ENCODE peak calls at places on chromosomes 11 and 22, in five cellular contexts. Y is M059J; S is Daoy; X is activated CD8-positive, alpha-beta memory T cell treated with anti-CD3 and anti-CD28 coated beads for 24 hours; J is left lobe of liver. A is an unnamed sample.

GRCh38 chr11:3929232-3929631 is 73.8 kb downstream of the STIM1 start:
- DNase-seq in Y (no peak), S (peak; percentile 35), X (no peak), J (no peak), A (no peak)

GRCh38 chr11:68146704-68147474 is 25.7 kb upstream of the CHKA start:
- DNase-seq in Y (peak; percentile 78), S (peak; percentile 69), X (no peak), J (peak; percentile 95), A (peak; percentile 25)

GRCh38 chr22:31826443-31826842 is 72.6 kb downstream of the DEPDC5 start:
- DNase-seq in Y (no peak), S (no peak), X (no peak), J (no peak), A (no peak)

GRCh38 chr11:113977071-113977490 is 2.2 kb downstream of the HTR3A start:
- DNase-seq in Y (no peak), S (no peak), X (no peak), J (no peak), A (no peak)

GRCh38 chr22:23137905-23138520 is 3.8 kb downstream of the RSPH14 start:
- DNase-seq in Y (peak; percentile 28), S (peak; percentile 56), X (peak; percentile 69), J (no peak), A (peak; percentile 89)

GRCh38 chr11:3227568-3228444 is 4.4 kb downstream of the MRGPRE start:
- DNase-seq in Y (no peak), S (no peak), X (peak; percentile 46), J (no peak), A (peak; percentile 94)

GRCh38 chr11:85628771-85629341 is 463 bp downstream of the TMEM126B start:
- DNase-seq in Y (no peak), S (no peak), X (no peak), J (no peak), A (peak; percentile 66)

GRCh38 chr22:20017622-20017958 is 967 bp upstream of the ARVCF start:
- DNase-seq in Y (no peak), S (no peak), X (no peak), J (no peak), A (no peak)

GRCh38 chr11:45182902-45183301 is 36.5 kb downstream of the PRDM11 start:
- DNase-seq in Y (peak; percentile 37), S (peak; percentile 41), X (no peak), J (no peak), A (peak; percentile 24)

GRCh38 chr22:46113110-46113909 is 37.0 kb upstream of the PPARA start:
- DNase-seq in Y (peak; percentile 28), S (no peak), X (no peak), J (no peak), A (no peak)

GRCh38 chr22:48049116-48049515 is 1286.7 kb downstream of the TBC1D22A start:
- DNase-seq in Y (no peak), S (no peak), X (no peak), J (no peak), A (no peak)

GRCh38 chr22:38649841-38650522 is 6.2 kb downstream of the FAM227A start:
- DNase-seq in Y (no peak), S (no peak), X (no peak), J (no peak), A (no peak)

GRCh38 chr22:27381960-27382742 is 419.4 kb downstream of the MN1 start:
- DNase-seq in Y (no peak), S (no peak), X (no peak), J (no peak), A (no peak)

GRCh38 chr11:83583953-83584352 is 297.8 kb upstream of the CCDC90B start:
- DNase-seq in Y (peak; percentile 55), S (peak; percentile 32), X (no peak), J (no peak), A (no peak)

GRCh38 chr11:33884035-33884434 is 7.8 kb downstream of the LMO2 start:
- DNase-seq in Y (no peak), S (no peak), X (no peak), J (no peak), A (no peak)

GRCh38 chr11:27372159-27372558 is 9.1 kb upstream of the CCDC34 start:
- DNase-seq in Y (no peak), S (no peak), X (no peak), J (no peak), A (no peak)

GRCh38 chr11:133978816-133979215 is 22.0 kb upstream of the IGSF9B start:
- DNase-seq in Y (peak; percentile 9), S (peak; percentile 29), X (no peak), J (no peak), A (no peak)

GRCh38 chr22:46421272-46421671 is 85.8 kb downstream of the TRMU start:
- DNase-seq in Y (no peak), S (no peak), X (no peak), J (no peak), A (no peak)

GRCh38 chr22:38403806-38404205 is 51.2 kb downstream of the KCNJ4 start:
- DNase-seq in Y (peak; percentile 50), S (no peak), X (no peak), J (no peak), A (no peak)

GRCh38 chr22:30265851-30266444 is 703 bp downstream of the OSM start:
- DNase-seq in Y (no peak), S (peak; percentile 46), X (peak; percentile 96), J (peak; percentile 67), A (peak; percentile 83)

GRCh38 chr22:47051435-47052175 is 289.2 kb downstream of the TBC1D22A start:
- DNase-seq in Y (no peak), S (no peak), X (no peak), J (no peak), A (no peak)

GRCh38 chr22:48359613-48359965 is 1468.1 kb downstream of the BRD1 start:
- DNase-seq in Y (no peak), S (no peak), X (no peak), J (no peak), A (no peak)

GRCh38 chr11:106695506-106695905 is 322.8 kb downstream of the GUCY1A2 start:
- DNase-seq in Y (peak; percentile 63), S (peak; percentile 16), X (no peak), J (no peak), A (no peak)

GRCh38 chr11:28521075-28521474 is 412.9 kb downstream of the METTL15 start:
- DNase-seq in Y (no peak), S (no peak), X (no peak), J (no peak), A (no peak)

GRCh38 chr22:32850591-32851517 is 49.3 kb downstream of the TIMP3 start:
- DNase-seq in Y (no peak), S (no peak), X (no peak), J (peak; percentile 83), A (no peak)